ENCODE peak calls at places on chromosomes 16 and 17, in five cellular contexts. G, O, V, S and N are unnamed samples.

GRCh38 chr16:47553853-47554564 is 92.9 kb downstream of the PHKB start:
- DNase-seq in G (no peak), O (no peak), V (no peak), S (no peak), N (peak; percentile 70)

GRCh38 chr17:8837438-8838075 is 29.9 kb downstream of the PIK3R6 start:
- DNase-seq in G (no peak), O (no peak), V (no peak), S (peak; percentile 44), N (no peak)

GRCh38 chr17:40517286-40517662 is 15.9 kb upstream of the TNS4 start:
- DNase-seq in G (no peak), O (no peak), V (no peak), S (no peak), N (no peak)

GRCh38 chr17:61401280-61402072 is 1.8 kb downstream of the TBX2 start:
- DNase-seq in G (no peak), O (no peak), V (peak; percentile 73), S (peak; percentile 63), N (no peak)

GRCh38 chr17:82804442-82805191 is 35.2 kb downstream of the ZNF750 start:
- DNase-seq in G (no peak), O (no peak), V (no peak), S (no peak), N (no peak)

GRCh38 chr17:43220511-43221125 is 7.8 kb downstream of the CCDC200 start:
- DNase-seq in G (no peak), O (no peak), V (no peak), S (peak; percentile 30), N (no peak)

GRCh38 chr17:66667090-66667489 is 167.8 kb upstream of the CACNG5 start:
- DNase-seq in G (no peak), O (no peak), V (no peak), S (no peak), N (no peak)

GRCh38 chr16:11478431-11479119 is 108.1 kb downstream of the LITAF start:
- DNase-seq in G (no peak), O (no peak), V (no peak), S (no peak), N (no peak)

GRCh38 chr17:9900744-9901143 is 4.3 kb downstream of the RCVRN start:
- DNase-seq in G (no peak), O (no peak), V (no peak), S (no peak), N (no peak)

GRCh38 chr17:20206591-20206990 is 197.4 kb downstream of the SPECC1 start:
- DNase-seq in G (no peak), O (no peak), V (no peak), S (no peak), N (no peak)

GRCh38 chr17:29148257-29148789 is 31.9 kb downstream of the MYO18A start:
- DNase-seq in G (no peak), O (no peak), V (no peak), S (no peak), N (no peak)

GRCh38 chr17:8935194-8935593 is 30.3 kb downstream of the PIK3R5 start:
- DNase-seq in G (no peak), O (no peak), V (no peak), S (no peak), N (no peak)

GRCh38 chr17:73784015-73784603 is 139.9 kb upstream of the SDK2 start:
- DNase-seq in G (no peak), O (no peak), V (no peak), S (no peak), N (no peak)

GRCh38 chr17:79045830-79046500 is 22.0 kb downstream of the C1QTNF1 start:
- DNase-seq in G (no peak), O (peak; percentile 77), V (peak; percentile 93), S (peak; percentile 91), N (peak; percentile 71)

GRCh38 chr16:75096730-75097129 is 19.9 kb downstream of the LDHD start:
- DNase-seq in G (no peak), O (peak; percentile 62), V (peak; percentile 44), S (peak; percentile 77), N (no peak)

GRCh38 chr17:75684924-75685323 is 17.8 kb downstream of the SAP30BP start:
- DNase-seq in G (no peak), O (no peak), V (no peak), S (no peak), N (no peak)

GRCh38 chr17:41666336-41666680 is 22.4 kb upstream of the EIF1 start:
- DNase-seq in G (peak; percentile 75), O (no peak), V (peak; percentile 58), S (no peak), N (no peak)

GRCh38 chr16:648071-648785 is 937 bp upstream of the WDR90 start:
- DNase-seq in G (no peak), O (no peak), V (peak; percentile 89), S (peak; percentile 77), N (peak; percentile 57)

GRCh38 chr17:80962356-80963329 is 29.0 kb upstream of the CHMP6 start:
- DNase-seq in G (no peak), O (no peak), V (no peak), S (no peak), N (no peak)

GRCh38 chr17:81471804-81472456 is 40.7 kb downstream of the ACTG1 start:
- DNase-seq in G (no peak), O (peak; percentile 99), V (peak; percentile 97), S (no peak), N (peak; percentile 42)

GRCh38 chr17:78239489-78239931 is 8.1 kb downstream of the TMEM235 start:
- DNase-seq in G (no peak), O (peak; percentile 87), V (no peak), S (peak; percentile 46), N (no peak)

GRCh38 chr17:10870651-10871050 is 32.8 kb upstream of the PIRT start:
- DNase-seq in G (no peak), O (no peak), V (no peak), S (no peak), N (no peak)

GRCh38 chr16:30053376-30054015 is 12.1 kb upstream of the ALDOA start:
- DNase-seq in G (no peak), O (no peak), V (no peak), S (no peak), N (no peak)

GRCh38 chr17:9332164-9332527 is 243.5 kb downstream of the STX8 start:
- DNase-seq in G (no peak), O (no peak), V (no peak), S (no peak), N (no peak)

GRCh38 chr16:56245197-56245596 is 53.9 kb downstream of the GNAO1 start:
- DNase-seq in G (no peak), O (no peak), V (no peak), S (no peak), N (no peak)

GRCh38 chr17:65389426-65389825 is 172.0 kb downstream of the AXIN2 start:
- DNase-seq in G (no peak), O (no peak), V (no peak), S (no peak), N (no peak)

DNA sequence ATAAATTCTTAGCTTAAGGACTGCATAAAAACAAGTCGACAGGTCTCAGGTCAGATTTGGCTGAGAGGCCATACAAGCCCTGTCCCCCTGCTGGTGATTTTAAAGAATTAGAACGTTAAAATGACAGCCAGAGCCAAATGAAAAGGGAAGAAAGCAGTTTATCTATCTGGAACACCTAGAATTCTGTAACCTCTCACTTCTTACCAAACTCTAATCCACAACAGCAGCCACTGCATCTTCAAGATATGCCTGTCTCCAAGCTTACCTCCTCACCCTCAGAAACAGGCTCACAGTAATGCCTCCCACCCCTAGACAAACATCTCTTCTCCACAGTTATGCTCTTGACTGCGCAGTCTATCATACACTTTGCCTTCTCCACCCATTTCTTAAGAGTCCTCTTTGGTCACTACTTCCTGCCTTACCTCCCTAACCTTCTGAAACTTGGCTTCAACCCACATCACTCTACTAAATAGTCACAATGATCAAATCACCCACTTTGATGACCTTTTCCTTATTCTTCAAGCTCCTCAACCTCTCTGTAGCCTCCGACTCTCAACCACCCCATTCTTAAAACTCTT is 14.2 kb downstream of the ANKFY1 start:
- DNase-seq in G (no peak), O (peak; percentile 54), V (peak; percentile 58), S (no peak), N (peak; percentile 40)
- TF ChIP-seq GABPA in G (no peak), O (no peak), V (no peak), S (no peak), N (no peak)

GRCh38 chr16:16015849-16016248 is 66.4 kb downstream of the ABCC1 start:
- DNase-seq in G (no peak), O (no peak), V (no peak), S (no peak), N (no peak)

GRCh38 chr16:16012144-16012543 is 62.7 kb downstream of the ABCC1 start:
- DNase-seq in G (no peak), O (no peak), V (no peak), S (no peak), N (no peak)

GRCh38 chr16:16013812-16014211 is 64.4 kb downstream of the ABCC1 start:
- DNase-seq in G (no peak), O (no peak), V (no peak), S (no peak), N (no peak)

GRCh38 chr16:16016388-16016964 is 67.1 kb downstream of the ABCC1 start:
- DNase-seq in G (no peak), O (no peak), V (no peak), S (no peak), N (no peak)

GRCh38 chr16:16014329-16015224 is 65.2 kb downstream of the ABCC1 start:
- DNase-seq in G (no peak), O (no peak), V (no peak), S (no peak), N (peak; percentile 93)
- TF ChIP-seq RAD21 in G (no peak), O (no peak), V (no peak), S (no peak), N (no peak)

GRCh38 chr16:20944861-20945390 is 44.4 kb downstream of the LYRM1 start:
- DNase-seq in G (no peak), O (peak; percentile 36), V (no peak), S (no peak), N (peak; percentile 35)
- TF ChIP-seq GABPA in G (no peak), O (peak; percentile 76), V (no peak), S (no peak), N (no peak)

GRCh38 chr16:79712273-79712672 is 111.7 kb upstream of the MAF start:
- DNase-seq in G (no peak), O (no peak), V (no peak), S (no peak), N (no peak)

GRCh38 chr16:79716645-79717323 is 116.2 kb upstream of the MAF start:
- DNase-seq in G (no peak), O (no peak), V (peak; percentile 4), S (no peak), N (no peak)

GRCh38 chr16:79715088-79715487 is 114.6 kb upstream of the MAF start:
- DNase-seq in G (no peak), O (no peak), V (no peak), S (no peak), N (no peak)

GRCh38 chr16:79714440-79714839 is 113.9 kb upstream of the MAF start:
- DNase-seq in G (no peak), O (no peak), V (no peak), S (no peak), N (no peak)

DNA sequence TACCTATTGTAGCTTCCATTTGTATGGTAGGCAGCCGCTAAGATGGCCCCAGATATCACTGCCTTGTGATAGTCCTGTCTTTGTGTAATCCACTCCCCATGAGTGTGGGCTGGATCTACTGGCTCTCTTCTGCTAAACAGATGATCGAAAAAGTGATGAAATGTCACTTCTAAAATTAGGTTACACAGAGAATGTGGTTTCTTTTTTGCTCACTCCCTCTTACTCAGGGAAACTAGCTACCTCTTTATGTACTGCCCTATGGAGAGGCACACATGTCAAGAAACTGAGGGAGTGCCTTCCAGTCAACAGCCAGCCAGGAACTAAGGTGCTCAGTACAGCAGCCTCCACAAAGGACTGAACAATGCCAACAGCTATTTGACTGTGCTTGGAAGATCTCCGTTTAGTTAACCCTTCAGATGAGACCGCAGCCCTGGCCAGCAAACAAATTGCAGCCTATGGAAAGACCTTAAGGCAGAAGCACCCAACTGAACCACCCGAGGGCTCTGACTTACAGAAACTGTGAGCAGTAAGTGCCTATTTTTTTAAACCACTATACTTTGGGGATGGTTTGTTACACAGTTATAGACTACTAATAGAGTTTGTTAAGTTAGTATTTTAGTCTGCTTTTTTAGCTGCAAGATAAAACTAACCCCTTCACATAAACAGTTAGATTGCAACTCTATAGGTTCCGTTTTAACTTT is 113.2 kb upstream of the MAF start:
- DNase-seq in G (no peak), O (no peak), V (no peak), S (no peak), N (no peak)
- TF ChIP-seq RAD21 in G (no peak), O (no peak), V (no peak), S (no peak), N (no peak)